ENCODE peak calls at places on chromosome 7, in four cellular contexts. R is iPS-NIHi11, M is fibroblast of the conjunctiva, P is left ventricle myocardium inferior. J is an unnamed sample.

GRCh38 chr7:138981332-138982203 is at the start of gene KIAA1549:
- DNase-seq in R (peak; percentile 94), P (peak; percentile 67), M (peak; percentile 41), J (peak; percentile 71)

GRCh38 chr7:114481995-114482394 is 67.4 kb downstream of the FOXP2 start:
- DNase-seq in R (no peak), M (peak; percentile 43), P (no peak), J (peak; percentile 0)

GRCh38 chr7:55187701-55188491 is 169.1 kb downstream of the EGFR start:
- DNase-seq in P (peak; percentile 47), R (no peak), M (no peak), J (no peak)

GRCh38 chr7:98240961-98241673 is 10.9 kb downstream of the TECPR1 start:
- DNase-seq in M (peak; percentile 10), R (peak; percentile 93), P (no peak), J (peak; percentile 31)

GRCh38 chr7:98314469-98314868 is 33.0 kb downstream of the BRI3 start:
- DNase-seq in M (no peak), R (no peak), P (no peak), J (no peak)

GRCh38 chr7:34838329-34838728 is 180.3 kb downstream of the NPSR1 start:
- DNase-seq in R (no peak), M (no peak), P (no peak), J (no peak)

GRCh38 chr7:123492485-123492884 is 41.9 kb downstream of the IQUB start:
- DNase-seq in P (no peak), R (peak; percentile 19), M (no peak), J (no peak)

GRCh38 chr7:22576941-22577927 is 77.2 kb upstream of the STEAP1B start:
- DNase-seq in P (no peak), R (peak; percentile 18), M (peak; percentile 91), J (peak; percentile 97)

GRCh38 chr7:33873981-33874750 is 31.2 kb upstream of the BMPER start:
- DNase-seq in R (no peak), P (no peak), M (no peak), J (peak; percentile 84)

GRCh38 chr7:35848728-35849127 is 47.9 kb downstream of the SEPTIN7 start:
- DNase-seq in R (no peak), M (no peak), P (no peak), J (no peak)

GRCh38 chr7:134941185-134941900 is 45.0 kb upstream of the AGBL3 start:
- DNase-seq in P (no peak), R (peak; percentile 48), M (no peak), J (peak; percentile 93)

GRCh38 chr7:137538361-137538762 is 194.8 kb upstream of the PTN start:
- DNase-seq in R (no peak), P (no peak), M (no peak), J (peak; percentile 66)

GRCh38 chr7:830069-830468 is 2.2 kb upstream of the SUN1 start:
- DNase-seq in R (no peak), P (no peak), M (no peak), J (no peak)

GRCh38 chr7:75991531-75992082 is 2.8 kb downstream of the TMEM120A start:
- DNase-seq in M (no peak), P (no peak), R (no peak), J (no peak)

GRCh38 chr7:21365866-21366624 is 61.8 kb upstream of the SP4 start:
- DNase-seq in R (no peak), P (no peak), M (no peak), J (peak; percentile 23)

GRCh38 chr7:14606101-14606500 is 296.4 kb downstream of the DGKB start:
- DNase-seq in P (no peak), M (no peak), R (no peak), J (no peak)

GRCh38 chr7:52547301-52547920 is 488.0 kb upstream of the POM121L12 start:
- DNase-seq in M (no peak), P (no peak), R (no peak), J (no peak)

GRCh38 chr7:118328505-118329211 is 104.2 kb downstream of the ANKRD7 start:
- DNase-seq in M (no peak), R (no peak), P (no peak), J (no peak)

GRCh38 chr7:132901241-132901640 is 180.6 kb downstream of the CHCHD3 start:
- DNase-seq in M (no peak), P (no peak), R (no peak), J (peak; percentile 1)

GRCh38 chr7:79341902-79342301 is 111.6 kb downstream of the MAGI2 start:
- DNase-seq in R (no peak), M (no peak), P (no peak), J (no peak)

GRCh38 chr7:66047426-66047825 is 28.2 kb upstream of the ASL start:
- DNase-seq in P (no peak), R (no peak), M (peak; percentile 81), J (peak; percentile 97)

GRCh38 chr7:158299607-158300006 is 288.0 kb downstream of the PTPRN2 start:
- DNase-seq in M (no peak), P (no peak), R (no peak), J (no peak)

GRCh38 chr7:95630702-95631458 is 34.6 kb upstream of the PDK4 start:
- DNase-seq in M (no peak), P (no peak), R (no peak), J (no peak)

GRCh38 chr7:134444198-134444960 is 14.5 kb downstream of the AKR1B1 start:
- DNase-seq in R (no peak), M (no peak), P (peak; percentile 44), J (no peak)

GRCh38 chr7:43764039-43764789 is 5.7 kb downstream of the BLVRA start:
- DNase-seq in M (no peak), P (peak; percentile 47), R (peak; percentile 26), J (no peak)